ENCODE peak calls at places on chromosomes 6 and 20, in nine cellular contexts. M is lower lobe of right lung; I is neuronal stem cell; H is CD8-positive, alpha-beta memory T cell; T is kidney; D is right atrium auricular region; C is lung; G is tibial artery; X is body of pancreas. F is an unnamed sample.

GRCh38 chr20:9634327-9634726 is 119.9 kb downstream of the LAMP5 start:
- DNase-seq in M (no peak), I (no peak), H (no peak), T (no peak), D (no peak), C (no peak), G (no peak), X (no peak), F (no peak)

GRCh38 chr6:12324096-12324495 is 33.9 kb downstream of the EDN1 start:
- DNase-seq in M (no peak), I (no peak), H (no peak), T (no peak), D (no peak), C (peak; percentile 50), G (no peak), X (peak; percentile 69), F (no peak)

GRCh38 chr20:10673176-10673830 is 496 bp downstream of the JAG1 start:
- DNase-seq in M (peak; percentile 59), I (no peak), H (no peak), T (peak; percentile 81), D (no peak), C (peak; percentile 37), G (no peak), X (peak; percentile 40), F (no peak)

GRCh38 chr6:75437451-75438185 is 56.0 kb downstream of the FILIP1 start:
- DNase-seq in M (no peak), I (no peak), H (no peak), T (no peak), D (no peak), C (no peak), G (peak; percentile 64), X (no peak), F (no peak)

GRCh38 chr6:139751179-139751578 is 376.7 kb upstream of the CITED2 start:
- DNase-seq in M (no peak), I (no peak), H (no peak), T (no peak), D (no peak), C (no peak), G (no peak), X (no peak), F (no peak)

GRCh38 chr20:1499528-1500420 is 8.6 kb upstream of the SIRPB2 start:
- DNase-seq in M (no peak), I (no peak), H (no peak), T (no peak), D (no peak), C (no peak), G (no peak), X (no peak), F (peak; percentile 62)

GRCh38 chr20:19750907-19751636 is 7.0 kb upstream of the RIN2 start:
- DNase-seq in M (no peak), I (no peak), H (no peak), T (no peak), D (peak; percentile 32), C (no peak), G (no peak), X (no peak), F (no peak)

GRCh38 chr20:63158352-63158751 is 57.6 kb downstream of the YTHDF1 start:
- DNase-seq in M (no peak), I (no peak), H (no peak), T (no peak), D (no peak), C (no peak), G (no peak), X (no peak), F (no peak)

GRCh38 chr6:151475653-151476523 is 17.9 kb upstream of the CCDC170 start:
- DNase-seq in M (peak; percentile 60), I (no peak), H (peak; percentile 36), T (no peak), D (no peak), C (peak; percentile 35), G (no peak), X (peak; percentile 41), F (no peak)

GRCh38 chr6:95948324-95948723 is 67.5 kb upstream of the FUT9 start:
- DNase-seq in M (no peak), I (no peak), H (no peak), T (no peak), D (no peak), C (no peak), G (no peak), X (no peak), F (no peak)

GRCh38 chr6:142331601-142332000 is 29.8 kb downstream of the ADGRG6 start:
- DNase-seq in M (no peak), I (no peak), H (no peak), T (no peak), D (no peak), C (no peak), G (no peak), X (no peak), F (no peak)

GRCh38 chr20:32316667-32317066 is 39.2 kb downstream of the KIF3B start:
- DNase-seq in M (no peak), I (no peak), H (no peak), T (no peak), D (no peak), C (no peak), G (no peak), X (peak; percentile 92), F (no peak)

GRCh38 chr6:168343239-168344167 is 23.9 kb upstream of the DACT2 start:
- DNase-seq in M (no peak), I (no peak), H (no peak), T (no peak), D (no peak), C (no peak), G (no peak), X (no peak), F (no peak)

GRCh38 chr6:85078071-85078470 is 313.7 kb upstream of the TBX18 start:
- DNase-seq in M (no peak), I (no peak), H (no peak), T (no peak), D (no peak), C (no peak), G (no peak), X (no peak), F (no peak)

GRCh38 chr6:106199998-106200397 is 113.9 kb downstream of the PRDM1 start:
- DNase-seq in M (no peak), I (no peak), H (no peak), T (no peak), D (no peak), C (no peak), G (no peak), X (no peak), F (no peak)

GRCh38 chr20:60653111-60653845 is 598.8 kb upstream of the CDH4 start:
- DNase-seq in M (no peak), I (no peak), H (no peak), T (no peak), D (no peak), C (no peak), G (no peak), X (no peak), F (no peak)

GRCh38 chr6:137696765-137697164 is 170.3 kb upstream of the TNFAIP3 start:
- DNase-seq in M (no peak), I (no peak), H (no peak), T (no peak), D (no peak), C (no peak), G (no peak), X (no peak), F (no peak)

GRCh38 chr20:35288325-35289060 is 3.7 kb downstream of the FAM83C start:
- DNase-seq in M (no peak), I (no peak), H (no peak), T (no peak), D (no peak), C (no peak), G (no peak), X (no peak), F (no peak)

GRCh38 chr20:35292504-35293285 is 470 bp upstream of the FAM83C start:
- DNase-seq in M (no peak), I (no peak), H (no peak), T (no peak), D (no peak), C (no peak), G (no peak), X (no peak), F (no peak)

GRCh38 chr20:35291654-35292503 is at the start of gene FAM83C:
- DNase-seq in M (no peak), I (no peak), H (no peak), T (no peak), D (no peak), C (no peak), G (no peak), X (no peak), F (no peak)

GRCh38 chr20:35290186-35290886 is 1.9 kb downstream of the FAM83C start:
- DNase-seq in M (no peak), I (no peak), H (no peak), T (no peak), D (no peak), C (no peak), G (no peak), X (no peak), F (no peak)

DNA sequence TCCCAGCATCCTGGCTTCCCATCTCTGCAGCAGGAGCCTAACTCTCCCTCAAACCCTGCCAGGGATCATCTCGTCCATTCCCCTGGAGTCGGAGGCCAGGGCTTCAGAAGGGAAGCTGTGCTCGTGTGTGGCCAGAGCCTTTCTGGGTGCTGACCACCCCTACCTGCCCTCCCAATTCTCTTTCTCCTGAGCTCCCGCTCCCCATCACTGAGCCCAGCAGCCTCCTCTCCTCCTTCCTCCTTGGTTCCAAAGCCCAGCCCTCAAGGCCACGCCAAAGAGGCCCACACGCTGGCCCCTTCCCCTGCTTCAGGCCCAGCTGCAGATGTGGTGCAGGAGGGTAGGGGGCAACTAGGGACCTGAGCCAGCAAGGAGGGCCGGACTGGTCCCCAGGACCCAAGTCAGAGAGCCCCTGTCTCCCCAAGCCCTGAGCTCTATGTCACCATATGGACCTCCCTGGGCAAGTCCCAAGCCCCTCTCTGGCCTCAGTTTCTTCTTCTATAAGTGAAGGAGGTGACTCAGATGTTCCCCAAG is 1.3 kb downstream of the FAM83C start:
- DNase-seq in M (no peak), I (no peak), H (no peak), T (no peak), D (no peak), C (no peak), G (no peak), X (no peak), F (no peak)
- H3K4me3 ChIP-seq in M (no peak overlapping the region), I (no peak overlapping the region), H (no peak overlapping the region), T (no peak overlapping the region), D (no peak overlapping the region), C (no peak overlapping the region), G (no peak overlapping the region), X (no peak overlapping the region), F (no peak overlapping the region)

GRCh38 chr6:135478626-135479025 is 18.9 kb downstream of the AHI1 start:
- DNase-seq in M (no peak), I (no peak), H (no peak), T (no peak), D (no peak), C (no peak), G (no peak), X (no peak), F (no peak)
- H3K9me3 ChIP-seq in M (peaks cover 27% of the 10 kb centered on the region), I (peaks cover 53% of the 10 kb centered on the region), H (peaks cover 6% of the 10 kb centered on the region), T (peaks cover 2% of the 10 kb centered on the region), D (peaks cover 33% of the 10 kb centered on the region), C (peaks cover 15% of the 10 kb centered on the region), G (peaks cover 28% of the 10 kb centered on the region), X (no peaks in the 10 kb centered on the region), F (no peaks in the 10 kb centered on the region)

GRCh38 chr20:43650997-43651525 is 15.9 kb upstream of the MYBL2 start:
- DNase-seq in M (no peak), I (no peak), H (no peak), T (no peak), D (no peak), C (no peak), G (no peak), X (no peak), F (no peak)
- H3K4me3 ChIP-seq in M (no peak overlapping the region), I (no peak overlapping the region), H (no peak overlapping the region), T (no peak overlapping the region), D (no peak overlapping the region), C (no peak overlapping the region), G (no peak overlapping the region), X (no peak overlapping the region), F (no peak overlapping the region)

GRCh38 chr6:145352382-145353080 is 382.8 kb downstream of the EPM2A start:
- DNase-seq in M (no peak), I (no peak), H (no peak), T (no peak), D (no peak), C (no peak), G (no peak), X (no peak), F (no peak)
- H3K9me3 ChIP-seq in M (no peaks in the 10 kb centered on the region), I (no peaks in the 10 kb centered on the region), H (no peaks in the 10 kb centered on the region), T (no peaks in the 10 kb centered on the region), D (no peaks in the 10 kb centered on the region), C (peaks cover 5% of the 10 kb centered on the region), G (no peaks in the 10 kb centered on the region), X (no peaks in the 10 kb centered on the region), F (no peaks in the 10 kb centered on the region)